ENCODE peak calls at places on chromosomes 6 and 20, in five cellular contexts. One of them, this sample, is unnamed.

GRCh38 chr20:35039146-35039545 is 53.5 kb downstream of the TRPC4AP start:
- DNase-seq in A549: no peak
- DNase-seq in heart left ventricle: no peak
- DNase-seq in HCT116: no peak
- DNase-seq in K562: no peak
- DNase-seq in this sample: no peak

GRCh38 chr6:90294614-90294988 is 2.0 kb downstream of the BACH2 start:
- DNase-seq in A549: no peak
- DNase-seq in heart left ventricle: no peak
- DNase-seq in HCT116: no peak
- DNase-seq in K562: no peak
- DNase-seq in this sample: peak

GRCh38 chr6:157557541-157557940 is 176.6 kb downstream of the ZDHHC14 start:
- DNase-seq in A549: no peak
- DNase-seq in heart left ventricle: no peak
- DNase-seq in HCT116: no peak
- DNase-seq in K562: no peak
- DNase-seq in this sample: no peak

GRCh38 chr6:150299873-150300485 is 68.8 kb upstream of the IYD start:
- DNase-seq in A549: no peak
- DNase-seq in heart left ventricle: no peak
- DNase-seq in HCT116: no peak
- DNase-seq in K562: no peak
- DNase-seq in this sample: peak

GRCh38 chr6:118781897-118782296 is 112.1 kb upstream of the ASF1A start:
- DNase-seq in A549: no peak
- DNase-seq in heart left ventricle: no peak
- DNase-seq in HCT116: no peak
- DNase-seq in K562: no peak
- DNase-seq in this sample: no peak

GRCh38 chr6:6736753-6737654 is 148.5 kb downstream of the LY86 start:
- DNase-seq in A549: no peak
- DNase-seq in heart left ventricle: peak
- DNase-seq in HCT116: no peak
- DNase-seq in K562: peak
- DNase-seq in this sample: peak

GRCh38 chr6:57116776-57117175 is 26.8 kb downstream of the ZNF451 start:
- DNase-seq in A549: no peak
- DNase-seq in heart left ventricle: no peak
- DNase-seq in HCT116: no peak
- DNase-seq in K562: no peak
- DNase-seq in this sample: no peak

GRCh38 chr20:23826541-23827018 is at the start of gene CST2:
- DNase-seq in A549: no peak
- DNase-seq in heart left ventricle: no peak
- DNase-seq in HCT116: no peak
- DNase-seq in K562: no peak
- DNase-seq in this sample: no peak

GRCh38 chr20:56433880-56434255 is 21.8 kb downstream of the CASS4 start:
- DNase-seq in A549: no peak
- DNase-seq in heart left ventricle: no peak
- DNase-seq in HCT116: no peak
- DNase-seq in K562: no peak
- DNase-seq in this sample: no peak

GRCh38 chr6:73523434-73524123 is 2.7 kb upstream of the EEF1A1 start:
- DNase-seq in A549: no peak
- DNase-seq in heart left ventricle: peak
- DNase-seq in HCT116: peak
- DNase-seq in K562: peak
- DNase-seq in this sample: peak

GRCh38 chr6:29516108-29516507 is 28.4 kb upstream of the MAS1L start:
- DNase-seq in A549: no peak
- DNase-seq in heart left ventricle: no peak
- DNase-seq in HCT116: peak
- DNase-seq in K562: no peak
- DNase-seq in this sample: no peak

GRCh38 chr20:25237610-25238318 is 10.1 kb upstream of the PYGB start:
- DNase-seq in A549: peak
- DNase-seq in heart left ventricle: peak
- DNase-seq in HCT116: peak
- DNase-seq in K562: peak
- DNase-seq in this sample: peak

GRCh38 chr20:45905505-45906079 is 6.4 kb downstream of the PLTP start:
- DNase-seq in A549: peak
- DNase-seq in heart left ventricle: no peak
- DNase-seq in HCT116: peak
- DNase-seq in K562: no peak
- DNase-seq in this sample: no peak

GRCh38 chr20:14764511-14765369 is 427.3 kb upstream of the FLRT3 start:
- DNase-seq in A549: no peak
- DNase-seq in heart left ventricle: no peak
- DNase-seq in HCT116: no peak
- DNase-seq in K562: no peak
- DNase-seq in this sample: no peak

GRCh38 chr6:136992113-136992512 is 52.7 kb downstream of the IL20RA start:
- DNase-seq in A549: no peak
- DNase-seq in heart left ventricle: no peak
- DNase-seq in HCT116: no peak
- DNase-seq in K562: no peak
- DNase-seq in this sample: no peak

GRCh38 chr6:21666788-21667681 is 73.5 kb downstream of the SOX4 start:
- DNase-seq in A549: no peak
- DNase-seq in heart left ventricle: no peak
- DNase-seq in HCT116: no peak
- DNase-seq in K562: no peak
- DNase-seq in this sample: no peak

GRCh38 chr6:53378208-53378607 is 29.5 kb upstream of the ELOVL5 start:
- DNase-seq in A549: no peak
- DNase-seq in heart left ventricle: no peak
- DNase-seq in HCT116: no peak
- DNase-seq in K562: no peak
- DNase-seq in this sample: no peak

GRCh38 chr6:143603474-143603873 is 74.3 kb upstream of the PHACTR2 start:
- DNase-seq in A549: no peak
- DNase-seq in heart left ventricle: no peak
- DNase-seq in HCT116: no peak
- DNase-seq in K562: no peak
- DNase-seq in this sample: no peak

GRCh38 chr20:19735446-19735845 is 22.6 kb upstream of the RIN2 start:
- DNase-seq in A549: peak
- DNase-seq in heart left ventricle: peak
- DNase-seq in HCT116: peak
- DNase-seq in K562: no peak
- DNase-seq in this sample: peak

GRCh38 chr6:71250050-71250689 is 38.4 kb upstream of the OGFRL1 start:
- DNase-seq in A549: no peak
- DNase-seq in heart left ventricle: no peak
- DNase-seq in HCT116: no peak
- DNase-seq in K562: no peak
- DNase-seq in this sample: no peak

GRCh38 chr6:130526466-130526865 is 160.6 kb downstream of the TMEM200A start:
- DNase-seq in A549: no peak
- DNase-seq in heart left ventricle: no peak
- DNase-seq in HCT116: no peak
- DNase-seq in K562: no peak
- DNase-seq in this sample: no peak

GRCh38 chr6:153090241-153090930 is 40.7 kb downstream of the RGS17 start:
- DNase-seq in A549: no peak
- DNase-seq in heart left ventricle: no peak
- DNase-seq in HCT116: peak
- DNase-seq in K562: no peak
- DNase-seq in this sample: no peak

GRCh38 chr6:49110876-49111275 is 352.2 kb downstream of the MMUT start:
- DNase-seq in A549: no peak
- DNase-seq in heart left ventricle: no peak
- DNase-seq in HCT116: no peak
- DNase-seq in K562: no peak
- DNase-seq in this sample: no peak

GRCh38 chr6:51260003-51260402 is 441.3 kb downstream of the TFAP2B start:
- DNase-seq in A549: no peak
- DNase-seq in heart left ventricle: no peak
- DNase-seq in HCT116: no peak
- DNase-seq in K562: no peak
- DNase-seq in this sample: no peak

GRCh38 chr20:60327971-60328660 is 369.9 kb downstream of the CDH26 start:
- DNase-seq in A549: no peak
- DNase-seq in heart left ventricle: no peak
- DNase-seq in HCT116: no peak
- DNase-seq in K562: no peak
- DNase-seq in this sample: no peak

GRCh38 chr6:119337252-119337651 is 12.3 kb downstream of the MAN1A1 start:
- DNase-seq in A549: no peak
- DNase-seq in heart left ventricle: no peak
- DNase-seq in HCT116: no peak
- DNase-seq in K562: no peak
- DNase-seq in this sample: no peak

GRCh38 chr20:17654649-17655285 is 27.3 kb downstream of the RRBP1 start:
- DNase-seq in A549: no peak
- DNase-seq in heart left ventricle: peak
- DNase-seq in HCT116: no peak
- DNase-seq in K562: peak
- DNase-seq in this sample: no peak

GRCh38 chr20:55684578-55684977 is 320.7 kb downstream of the CBLN4 start:
- DNase-seq in A549: no peak
- DNase-seq in heart left ventricle: no peak
- DNase-seq in HCT116: no peak
- DNase-seq in K562: no peak
- DNase-seq in this sample: no peak

GRCh38 chr20:3541887-3542721 is 71.3 kb downstream of the ATRN start:
- DNase-seq in A549: no peak
- DNase-seq in heart left ventricle: no peak
- DNase-seq in HCT116: no peak
- DNase-seq in K562: no peak
- DNase-seq in this sample: no peak

GRCh38 chr6:110564703-110565421 is 88.4 kb upstream of the SLC22A16 start:
- DNase-seq in A549: no peak
- DNase-seq in heart left ventricle: no peak
- DNase-seq in HCT116: no peak
- DNase-seq in K562: no peak
- DNase-seq in this sample: no peak

GRCh38 chr6:110563711-110564110 is 87.3 kb upstream of the SLC22A16 start:
- DNase-seq in A549: no peak
- DNase-seq in heart left ventricle: no peak
- DNase-seq in HCT116: no peak
- DNase-seq in K562: no peak
- DNase-seq in this sample: no peak

GRCh38 chr6:110562316-110562915 is 86.0 kb upstream of the SLC22A16 start:
- DNase-seq in A549: no peak
- DNase-seq in heart left ventricle: no peak
- DNase-seq in HCT116: no peak
- DNase-seq in K562: no peak
- DNase-seq in this sample: no peak

GRCh38 chr6:110567957-110568696 is 91.7 kb upstream of the SLC22A16 start:
- DNase-seq in A549: no peak
- DNase-seq in heart left ventricle: no peak
- DNase-seq in HCT116: no peak
- DNase-seq in K562: no peak
- DNase-seq in this sample: no peak

DNA sequence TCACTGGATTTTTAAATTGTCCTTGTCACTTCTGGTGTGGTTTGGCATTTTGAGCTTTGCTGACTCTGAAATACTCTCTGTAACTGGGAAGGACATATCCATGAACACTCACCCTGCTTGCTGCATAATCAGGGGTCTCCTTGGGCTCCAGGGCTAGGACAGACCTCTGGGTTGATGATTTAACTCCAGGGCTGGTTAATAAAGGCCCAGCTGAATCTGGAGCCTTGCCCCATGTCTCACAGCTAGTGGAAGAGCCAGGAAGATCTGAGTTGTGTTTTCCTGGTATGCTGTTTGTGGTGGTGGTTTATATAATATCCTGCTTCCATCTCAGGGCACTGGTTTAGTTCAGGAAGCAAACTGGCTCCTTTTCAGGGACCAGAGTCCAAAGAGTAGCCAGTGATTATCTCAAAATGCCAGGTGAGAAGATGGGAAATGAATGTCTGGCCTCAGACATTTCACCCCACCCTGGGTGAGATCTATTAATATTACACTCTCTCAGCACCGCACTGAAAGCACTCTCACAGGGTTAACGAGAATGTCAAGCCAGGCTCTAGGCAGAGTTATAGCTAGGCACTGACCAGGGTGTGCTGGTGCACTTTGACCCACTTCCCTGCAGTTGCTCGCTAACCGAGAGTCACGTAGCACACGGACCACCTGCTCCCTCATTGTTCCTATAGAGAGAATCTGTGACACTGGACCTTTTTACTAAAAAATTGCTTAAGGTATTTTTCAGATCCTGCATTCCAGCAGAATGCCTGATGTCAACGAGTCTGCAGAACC is 90.1 kb upstream of the SLC22A16 start:
- DNase-seq in A549: no peak
- DNase-seq in heart left ventricle: peak
- DNase-seq in HCT116: no peak
- DNase-seq in K562: no peak
- DNase-seq in this sample: no peak
- TF ChIP-seq POLR2A in A549: no peak
- TF ChIP-seq POLR2A in heart left ventricle: no peak
- TF ChIP-seq POLR2A in HCT116: no peak
- TF ChIP-seq POLR2A in K562: no peak
- TF ChIP-seq POLR2A in this sample: no peak

GRCh38 chr6:44275749-44276648 is 5.7 kb downstream of the TMEM151B start:
- DNase-seq in A549: no peak
- DNase-seq in heart left ventricle: no peak
- DNase-seq in HCT116: no peak
- DNase-seq in K562: no peak
- DNase-seq in this sample: no peak
- H3K4me3 ChIP-seq in A549: no peak
- H3K4me3 ChIP-seq in heart left ventricle: no peak
- H3K4me3 ChIP-seq in HCT116: no peak
- H3K4me3 ChIP-seq in K562: no peak
- H3K4me3 ChIP-seq in this sample: peak

GRCh38 chr6:168147205-168147738 is 68.3 kb upstream of the FRMD1 start:
- DNase-seq in A549: no peak
- DNase-seq in heart left ventricle: no peak
- DNase-seq in HCT116: no peak
- DNase-seq in K562: no peak
- DNase-seq in this sample: no peak

GRCh38 chr6:168152306-168152963 is 73.4 kb upstream of the FRMD1 start:
- DNase-seq in A549: no peak
- DNase-seq in heart left ventricle: no peak
- DNase-seq in HCT116: no peak
- DNase-seq in K562: no peak
- DNase-seq in this sample: no peak

GRCh38 chr6:168148231-168148849 is 69.3 kb upstream of the FRMD1 start:
- DNase-seq in A549: no peak
- DNase-seq in heart left ventricle: no peak
- DNase-seq in HCT116: no peak
- DNase-seq in K562: no peak
- DNase-seq in this sample: no peak

GRCh38 chr6:168149015-168149414 is 70.0 kb upstream of the FRMD1 start:
- DNase-seq in A549: no peak
- DNase-seq in heart left ventricle: no peak
- DNase-seq in HCT116: no peak
- DNase-seq in K562: no peak
- DNase-seq in this sample: no peak

GRCh38 chr6:168150551-168151444 is 71.8 kb upstream of the FRMD1 start:
- DNase-seq in A549: no peak
- DNase-seq in heart left ventricle: no peak
- DNase-seq in HCT116: no peak
- DNase-seq in K562: no peak
- DNase-seq in this sample: no peak
- TF ChIP-seq CTCF in A549: peak
- TF ChIP-seq CTCF in heart left ventricle: peak
- TF ChIP-seq CTCF in HCT116: peak
- TF ChIP-seq CTCF in K562: peak
- TF ChIP-seq CTCF in this sample: no peak

GRCh38 chr20:53984781-53985518 is 85.4 kb downstream of the BCAS1 start:
- DNase-seq in A549: no peak
- DNase-seq in heart left ventricle: no peak
- DNase-seq in HCT116: no peak
- DNase-seq in K562: no peak
- DNase-seq in this sample: no peak
- TF ChIP-seq POLR2A in A549: no peak
- TF ChIP-seq POLR2A in heart left ventricle: no peak
- TF ChIP-seq POLR2A in HCT116: no peak
- TF ChIP-seq POLR2A in K562: no peak
- TF ChIP-seq POLR2A in this sample: no peak